ENCODE peak calls at places on chromosomes 16 and 17, in seven cellular contexts. One of them, this sample, is unnamed.

GRCh38 chr16:50021509-50021908 is 3.5 kb upstream of the CNEP1R1 start:
- DNase-seq in OCI-LY7: peak; percentile 25
- DNase-seq in fibroblast of lung: no peak
- DNase-seq in AG09309: no peak
- DNase-seq in stomach: no peak
- DNase-seq in amniotic stem cell: no peak
- DNase-seq in HS-5: no peak
- DNase-seq in this sample: no peak

GRCh38 chr16:31376705-31377104 is 16.4 kb upstream of the ITGAD start:
- DNase-seq in OCI-LY7: no peak
- DNase-seq in fibroblast of lung: no peak
- DNase-seq in AG09309: no peak
- DNase-seq in stomach: no peak
- DNase-seq in amniotic stem cell: no peak
- DNase-seq in HS-5: no peak
- DNase-seq in this sample: no peak

GRCh38 chr16:89315271-89315670 is 97.8 kb downstream of the ZNF778 start:
- DNase-seq in OCI-LY7: no peak
- DNase-seq in fibroblast of lung: no peak
- DNase-seq in AG09309: no peak
- DNase-seq in stomach: no peak
- DNase-seq in amniotic stem cell: no peak
- DNase-seq in HS-5: no peak
- DNase-seq in this sample: no peak

GRCh38 chr17:77346765-77347164 is 206.0 kb downstream of the SEC14L1 start:
- DNase-seq in OCI-LY7: no peak
- DNase-seq in fibroblast of lung: no peak
- DNase-seq in AG09309: no peak
- DNase-seq in stomach: no peak
- DNase-seq in amniotic stem cell: no peak
- DNase-seq in HS-5: no peak
- DNase-seq in this sample: no peak

GRCh38 chr17:55530064-55530463 is 18.8 kb upstream of the SMIM36 start:
- DNase-seq in OCI-LY7: no peak
- DNase-seq in fibroblast of lung: no peak
- DNase-seq in AG09309: no peak
- DNase-seq in stomach: no peak
- DNase-seq in amniotic stem cell: no peak
- DNase-seq in HS-5: no peak
- DNase-seq in this sample: no peak

GRCh38 chr16:89442588-89442987 is 47.8 kb downstream of the ANKRD11 start:
- DNase-seq in OCI-LY7: no peak
- DNase-seq in fibroblast of lung: no peak
- DNase-seq in AG09309: no peak
- DNase-seq in stomach: no peak
- DNase-seq in amniotic stem cell: no peak
- DNase-seq in HS-5: no peak
- DNase-seq in this sample: no peak

GRCh38 chr16:82949016-82949415 is 322.2 kb downstream of the CDH13 start:
- DNase-seq in OCI-LY7: no peak
- DNase-seq in fibroblast of lung: no peak
- DNase-seq in AG09309: no peak
- DNase-seq in stomach: no peak
- DNase-seq in amniotic stem cell: no peak
- DNase-seq in HS-5: no peak
- DNase-seq in this sample: no peak

GRCh38 chr16:77171750-77172635 is 19.0 kb upstream of the MON1B start:
- DNase-seq in OCI-LY7: peak; percentile 69
- DNase-seq in fibroblast of lung: peak; percentile 38
- DNase-seq in AG09309: peak; percentile 29
- DNase-seq in stomach: no peak
- DNase-seq in amniotic stem cell: peak; percentile 11
- DNase-seq in HS-5: peak; percentile 35
- DNase-seq in this sample: peak; percentile 16

GRCh38 chr17:27264068-27264812 is 29.7 kb upstream of the WSB1 start:
- DNase-seq in OCI-LY7: no peak
- DNase-seq in fibroblast of lung: no peak
- DNase-seq in AG09309: no peak
- DNase-seq in stomach: no peak
- DNase-seq in amniotic stem cell: no peak
- DNase-seq in HS-5: no peak
- DNase-seq in this sample: no peak

GRCh38 chr17:68458260-68459029 is 1.1 kb upstream of the WIPI1 start:
- DNase-seq in OCI-LY7: peak; percentile 37
- DNase-seq in fibroblast of lung: no peak
- DNase-seq in AG09309: no peak
- DNase-seq in stomach: no peak
- DNase-seq in amniotic stem cell: no peak
- DNase-seq in HS-5: no peak
- DNase-seq in this sample: no peak

GRCh38 chr17:65093930-65094329 is 37.4 kb upstream of the GNA13 start:
- DNase-seq in OCI-LY7: no peak
- DNase-seq in fibroblast of lung: no peak
- DNase-seq in AG09309: no peak
- DNase-seq in stomach: no peak
- DNase-seq in amniotic stem cell: no peak
- DNase-seq in HS-5: no peak
- DNase-seq in this sample: no peak

GRCh38 chr17:29138184-29138955 is 41.8 kb downstream of the MYO18A start:
- DNase-seq in OCI-LY7: peak; percentile 53
- DNase-seq in fibroblast of lung: peak; percentile 37
- DNase-seq in AG09309: no peak
- DNase-seq in stomach: no peak
- DNase-seq in amniotic stem cell: no peak
- DNase-seq in HS-5: no peak
- DNase-seq in this sample: no peak

GRCh38 chr16:75491876-75492275 is 3.4 kb downstream of the CHST6 start:
- DNase-seq in OCI-LY7: peak; percentile 16
- DNase-seq in fibroblast of lung: no peak
- DNase-seq in AG09309: no peak
- DNase-seq in stomach: no peak
- DNase-seq in amniotic stem cell: no peak
- DNase-seq in HS-5: no peak
- DNase-seq in this sample: no peak

GRCh38 chr16:28087675-28088285 is 24.3 kb upstream of the GSG1L start:
- DNase-seq in OCI-LY7: no peak
- DNase-seq in fibroblast of lung: no peak
- DNase-seq in AG09309: no peak
- DNase-seq in stomach: no peak
- DNase-seq in amniotic stem cell: no peak
- DNase-seq in HS-5: no peak
- DNase-seq in this sample: no peak

GRCh38 chr16:30115238-30115637 is 1.9 kb upstream of the GDPD3 start:
- DNase-seq in OCI-LY7: peak; percentile 49
- DNase-seq in fibroblast of lung: no peak
- DNase-seq in AG09309: no peak
- DNase-seq in stomach: peak; percentile 84
- DNase-seq in amniotic stem cell: no peak
- DNase-seq in HS-5: no peak
- DNase-seq in this sample: no peak

GRCh38 chr16:68843482-68844210 is at the start of gene TANGO6:
- DNase-seq in OCI-LY7: peak; percentile 91
- DNase-seq in fibroblast of lung: peak; percentile 77
- DNase-seq in AG09309: no peak
- DNase-seq in stomach: peak; percentile 87
- DNase-seq in amniotic stem cell: peak; percentile 46
- DNase-seq in HS-5: peak; percentile 20
- DNase-seq in this sample: no peak

GRCh38 chr17:28154242-28154641 is 111.8 kb downstream of the NLK start:
- DNase-seq in OCI-LY7: no peak
- DNase-seq in fibroblast of lung: no peak
- DNase-seq in AG09309: no peak
- DNase-seq in stomach: no peak
- DNase-seq in amniotic stem cell: no peak
- DNase-seq in HS-5: no peak
- DNase-seq in this sample: no peak

GRCh38 chr16:17235147-17235817 is 235.5 kb downstream of the XYLT1 start:
- DNase-seq in OCI-LY7: no peak
- DNase-seq in fibroblast of lung: no peak
- DNase-seq in AG09309: no peak
- DNase-seq in stomach: no peak
- DNase-seq in amniotic stem cell: no peak
- DNase-seq in HS-5: no peak
- DNase-seq in this sample: no peak

GRCh38 chr16:46607529-46607928 is 13.7 kb downstream of the SHCBP1 start:
- DNase-seq in OCI-LY7: peak; percentile 48
- DNase-seq in fibroblast of lung: peak; percentile 54
- DNase-seq in AG09309: peak; percentile 32
- DNase-seq in stomach: no peak
- DNase-seq in amniotic stem cell: peak; percentile 5
- DNase-seq in HS-5: peak; percentile 2
- DNase-seq in this sample: peak; percentile 29

GRCh38 chr17:82324566-82325285 is 7.3 kb upstream of the CD7 start:
- DNase-seq in OCI-LY7: no peak
- DNase-seq in fibroblast of lung: no peak
- DNase-seq in AG09309: no peak
- DNase-seq in stomach: no peak
- DNase-seq in amniotic stem cell: no peak
- DNase-seq in HS-5: no peak
- DNase-seq in this sample: no peak

GRCh38 chr16:31083081-31083480 is 5.7 kb downstream of the PRSS53 start:
- DNase-seq in OCI-LY7: no peak
- DNase-seq in fibroblast of lung: no peak
- DNase-seq in AG09309: no peak
- DNase-seq in stomach: no peak
- DNase-seq in amniotic stem cell: no peak
- DNase-seq in HS-5: no peak
- DNase-seq in this sample: no peak

GRCh38 chr17:76709077-76709950 is 1.5 kb downstream of the MXRA7 start:
- DNase-seq in OCI-LY7: no peak
- DNase-seq in fibroblast of lung: peak; percentile 100
- DNase-seq in AG09309: peak; percentile 96
- DNase-seq in stomach: peak; percentile 50
- DNase-seq in amniotic stem cell: peak; percentile 96
- DNase-seq in HS-5: peak; percentile 85
- DNase-seq in this sample: peak; percentile 95